ENCODE peak calls at places on chromosomes 3 and 15, in six cellular contexts. P is dorsolateral prefrontal cortex; S is HT1080; G is GM12891; X is activated effector memory CD4-positive, alpha-beta T cell treated with Interleukin-2 at 50 U/mL for 16 hours; M is uterus. W is an unnamed sample.

GRCh38 chr15:70761931-70762468 is 1.4 kb downstream of the UACA start:
- DNase-seq in M (no peak), P (no peak), S (peak; percentile 31), X (no peak), G (no peak), W (no peak)

GRCh38 chr3:14555835-14556234 is 15.7 kb upstream of the GRIP2 start:
- DNase-seq in P (no peak), G (no peak), X (no peak), S (no peak), M (no peak), W (no peak)

GRCh38 chr3:66133050-66133757 is 87.6 kb upstream of the SLC25A26 start:
- DNase-seq in S (peak; percentile 91), G (no peak), M (no peak), X (no peak), P (no peak), W (no peak)

GRCh38 chr3:135059580-135059979 is 264.5 kb downstream of the EPHB1 start:
- DNase-seq in S (no peak), G (no peak), M (no peak), X (no peak), P (no peak), W (no peak)

GRCh38 chr3:135240426-135240825 is 445.4 kb downstream of the EPHB1 start:
- DNase-seq in X (no peak), M (no peak), S (peak; percentile 20), G (no peak), P (no peak), W (no peak)

GRCh38 chr3:38722760-38723568 is 73.5 kb upstream of the SCN5A start:
- DNase-seq in X (no peak), S (no peak), P (no peak), M (no peak), G (no peak), W (no peak)

GRCh38 chr15:84142888-84143337 is 92.7 kb upstream of the GOLGA6L4 start:
- DNase-seq in S (peak; percentile 69), P (peak; percentile 68), G (peak; percentile 22), M (peak; percentile 69), X (peak; percentile 60), W (peak; percentile 34)

GRCh38 chr15:69998541-69999391 is 99.0 kb downstream of the TLE3 start:
- DNase-seq in M (no peak), S (no peak), G (no peak), X (no peak), P (no peak), W (no peak)

GRCh38 chr3:66469220-66469640 is 31.6 kb downstream of the LRIG1 start:
- DNase-seq in G (peak; percentile 25), M (no peak), X (no peak), P (no peak), S (no peak), W (no peak)

GRCh38 chr15:31483924-31484368 is 157.3 kb downstream of the KLF13 start:
- DNase-seq in M (no peak), G (peak; percentile 35), X (peak; percentile 35), S (no peak), P (no peak), W (no peak)

GRCh38 chr15:30896211-30896606 is 7.5 kb upstream of the FAN1 start:
- DNase-seq in P (no peak), X (no peak), S (no peak), G (no peak), M (no peak), W (no peak)

GRCh38 chr3:113697192-113698090 is 999 bp upstream of the USF3 start:
- DNase-seq in P (peak; percentile 35), G (no peak), M (peak; percentile 27), X (peak; percentile 34), S (no peak), W (no peak)

GRCh38 chr3:39809995-39810595 is 686 bp downstream of the MYRIP start:
- DNase-seq in G (peak; percentile 6), S (no peak), M (no peak), X (no peak), P (no peak), W (no peak)

GRCh38 chr3:127970966-127971592 is 56.0 kb downstream of the KBTBD12 start:
- DNase-seq in X (no peak), P (peak; percentile 46), M (no peak), S (peak; percentile 71), G (no peak), W (peak; percentile 11)

GRCh38 chr3:167691366-167691765 is 37.6 kb upstream of the WDR49 start:
- DNase-seq in P (no peak), M (no peak), G (peak; percentile 23), X (peak; percentile 6), S (no peak), W (no peak)

GRCh38 chr3:42707620-42708355 is 5.2 kb upstream of the HHATL start:
- DNase-seq in M (peak; percentile 3), X (no peak), P (peak; percentile 24), G (no peak), S (no peak), W (no peak)

GRCh38 chr3:171890398-171890797 is 47.2 kb downstream of the TMEM212 start:
- DNase-seq in X (no peak), M (no peak), S (no peak), P (no peak), G (no peak), W (no peak)

GRCh38 chr3:30751610-30752299 is 142.7 kb downstream of the GADL1 start:
- DNase-seq in G (no peak), X (peak; percentile 14), P (peak; percentile 42), S (peak; percentile 33), M (peak; percentile 21), W (no peak)

GRCh38 chr3:108006077-108006675 is 84.7 kb downstream of the CD47 start:
- DNase-seq in P (no peak), X (no peak), S (no peak), G (no peak), M (no peak), W (no peak)

GRCh38 chr3:32872487-32873382 is 54.9 kb downstream of the TRIM71 start:
- DNase-seq in M (peak; percentile 51), S (no peak), X (no peak), P (no peak), G (no peak), W (no peak)

GRCh38 chr3:131393868-131394267 is 12.3 kb downstream of the NUDT16 start:
- DNase-seq in X (no peak), M (no peak), P (no peak), S (no peak), G (no peak), W (no peak)

GRCh38 chr3:77467702-77468407 is 428.0 kb downstream of the ROBO2 start:
- DNase-seq in P (no peak), X (no peak), S (no peak), G (no peak), M (no peak), W (no peak)

GRCh38 chr3:53056442-53056841 is 10.6 kb upstream of the SFMBT1 start:
- DNase-seq in X (no peak), P (no peak), G (no peak), M (no peak), S (peak; percentile 48), W (no peak)

GRCh38 chr3:100621251-100621650 is 11.8 kb downstream of the ADGRG7 start:
- DNase-seq in X (no peak), M (no peak), G (no peak), S (no peak), P (no peak), W (no peak)

GRCh38 chr3:196835081-196835480 is 32.6 kb upstream of the SENP5 start:
- DNase-seq in M (no peak), S (no peak), P (no peak), G (no peak), X (no peak), W (no peak)

GRCh38 chr15:74824976-74825375 is 1.5 kb upstream of the CPLX3 start:
- DNase-seq in X (no peak), S (no peak), M (no peak), P (no peak), G (no peak), W (no peak)

GRCh38 chr15:38555686-38556334 is 8.8 kb downstream of the RASGRP1 start:
- DNase-seq in G (no peak), X (no peak), S (no peak), M (no peak), P (no peak), W (no peak)

GRCh38 chr3:105876745-105877624 is 8.2 kb upstream of the CBLB start:
- DNase-seq in M (no peak), P (no peak), G (no peak), X (no peak), S (no peak), W (no peak)

GRCh38 chr3:110680365-110680909 is 391.2 kb upstream of the NECTIN3 start:
- DNase-seq in G (no peak), S (no peak), M (no peak), P (no peak), X (no peak), W (no peak)

GRCh38 chr3:140499114-140499757 is 178.6 kb upstream of the TRIM42 start:
- DNase-seq in M (no peak), P (no peak), X (no peak), S (peak; percentile 58), G (no peak), W (no peak)

GRCh38 chr3:25426408-25426807 is 1.7 kb upstream of the RARB start:
- DNase-seq in G (no peak), M (no peak), X (no peak), P (no peak), S (no peak), W (no peak)